ENCODE peak calls at places on chromosome 7, in five cellular contexts. One of them, this sample, is unnamed.

GRCh38 chr7:68107968-68108367 is 1111.3 kb downstream of the TYW1 start:
- DNase-seq in H1: no peak
- DNase-seq in K562: no peak
- DNase-seq in HepG2: no peak
- DNase-seq in SK-N-SH: no peak
- DNase-seq in this sample: no peak

GRCh38 chr7:94129443-94130140 is 125.4 kb upstream of the BET1 start:
- DNase-seq in K562: no peak
- DNase-seq in HepG2: peak; percentile 19
- DNase-seq in H1: no peak
- DNase-seq in SK-N-SH: no peak
- DNase-seq in this sample: no peak

GRCh38 chr7:115658223-115658622 is 372.3 kb downstream of the TFEC start:
- DNase-seq in H1: no peak
- DNase-seq in HepG2: peak; percentile 13
- DNase-seq in SK-N-SH: no peak
- DNase-seq in K562: no peak
- DNase-seq in this sample: no peak

GRCh38 chr7:28830831-28831230 is 127.3 kb downstream of the TRIL start:
- DNase-seq in HepG2: no peak
- DNase-seq in H1: no peak
- DNase-seq in K562: no peak
- DNase-seq in SK-N-SH: no peak
- DNase-seq in this sample: no peak

GRCh38 chr7:7702826-7703225 is 15.6 kb downstream of the RPA3 start:
- DNase-seq in SK-N-SH: no peak
- DNase-seq in K562: no peak
- DNase-seq in HepG2: peak; percentile 8
- DNase-seq in H1: no peak
- DNase-seq in this sample: no peak

GRCh38 chr7:133513608-133514007 is 260.7 kb downstream of the EXOC4 start:
- DNase-seq in SK-N-SH: no peak
- DNase-seq in H1: no peak
- DNase-seq in K562: no peak
- DNase-seq in HepG2: no peak
- DNase-seq in this sample: no peak

GRCh38 chr7:85030893-85031292 is 156.0 kb downstream of the SEMA3D start:
- DNase-seq in SK-N-SH: peak; percentile 1
- DNase-seq in HepG2: peak; percentile 5
- DNase-seq in K562: peak; percentile 20
- DNase-seq in H1: no peak
- DNase-seq in this sample: no peak

GRCh38 chr7:6159097-6159483 is 113.3 kb downstream of the CYTH3 start:
- DNase-seq in K562: no peak
- DNase-seq in SK-N-SH: peak; percentile 65
- DNase-seq in H1: no peak
- DNase-seq in HepG2: no peak
- DNase-seq in this sample: no peak

GRCh38 chr7:55212838-55213237 is 152.3 kb upstream of the LANCL2 start:
- DNase-seq in SK-N-SH: peak; percentile 74
- DNase-seq in HepG2: no peak
- DNase-seq in K562: no peak
- DNase-seq in H1: no peak
- DNase-seq in this sample: no peak

GRCh38 chr7:132882714-132883428 is 199.0 kb downstream of the CHCHD3 start:
- DNase-seq in H1: no peak
- DNase-seq in SK-N-SH: no peak
- DNase-seq in K562: no peak
- DNase-seq in HepG2: no peak
- DNase-seq in this sample: no peak

GRCh38 chr7:148664319-148664718 is 34.4 kb upstream of the CUL1 start:
- DNase-seq in HepG2: no peak
- DNase-seq in K562: no peak
- DNase-seq in SK-N-SH: no peak
- DNase-seq in H1: no peak
- DNase-seq in this sample: no peak

GRCh38 chr7:108805808-108806397 is 236.2 kb downstream of the DNAJB9 start:
- DNase-seq in HepG2: peak; percentile 5
- DNase-seq in H1: no peak
- DNase-seq in SK-N-SH: peak; percentile 25
- DNase-seq in K562: peak; percentile 52
- DNase-seq in this sample: peak; percentile 5

GRCh38 chr7:142168746-142169145 is 57.2 kb downstream of the MGAM2 start:
- DNase-seq in K562: no peak
- DNase-seq in HepG2: no peak
- DNase-seq in SK-N-SH: no peak
- DNase-seq in H1: no peak
- DNase-seq in this sample: no peak

GRCh38 chr7:134686782-134687181 is 40.1 kb downstream of the BPGM start:
- DNase-seq in K562: no peak
- DNase-seq in HepG2: no peak
- DNase-seq in H1: no peak
- DNase-seq in SK-N-SH: peak; percentile 42
- DNase-seq in this sample: no peak

GRCh38 chr7:96120856-96121255 is 201.0 kb downstream of the SLC25A13 start:
- DNase-seq in H1: no peak
- DNase-seq in HepG2: no peak
- DNase-seq in K562: no peak
- DNase-seq in SK-N-SH: peak; percentile 26
- DNase-seq in this sample: no peak

GRCh38 chr7:131159961-131160361 is 167.7 kb upstream of the MKLN1 start:
- DNase-seq in HepG2: no peak
- DNase-seq in K562: no peak
- DNase-seq in SK-N-SH: no peak
- DNase-seq in H1: peak; percentile 27
- DNase-seq in this sample: no peak

GRCh38 chr7:34208878-34209621 is 303.7 kb downstream of the BMPER start:
- DNase-seq in SK-N-SH: no peak
- DNase-seq in K562: no peak
- DNase-seq in H1: no peak
- DNase-seq in HepG2: no peak
- DNase-seq in this sample: no peak

GRCh38 chr7:332020-332517 is 42.1 kb downstream of the FOXL3 start:
- DNase-seq in HepG2: no peak
- DNase-seq in K562: no peak
- DNase-seq in H1: no peak
- DNase-seq in SK-N-SH: no peak
- DNase-seq in this sample: no peak

GRCh38 chr7:33039257-33039904 is 23.2 kb downstream of the NT5C3A start:
- DNase-seq in HepG2: no peak
- DNase-seq in H1: no peak
- DNase-seq in K562: no peak
- DNase-seq in SK-N-SH: no peak
- DNase-seq in this sample: no peak

GRCh38 chr7:132270517-132270916 is 305.8 kb downstream of the PLXNA4 start:
- DNase-seq in H1: no peak
- DNase-seq in K562: no peak
- DNase-seq in SK-N-SH: no peak
- DNase-seq in HepG2: no peak
- DNase-seq in this sample: no peak

GRCh38 chr7:16739863-16740622 is 13.5 kb upstream of the TSPAN13 start:
- DNase-seq in SK-N-SH: no peak
- DNase-seq in K562: peak; percentile 72
- DNase-seq in H1: no peak
- DNase-seq in HepG2: no peak
- DNase-seq in this sample: no peak

DNA sequence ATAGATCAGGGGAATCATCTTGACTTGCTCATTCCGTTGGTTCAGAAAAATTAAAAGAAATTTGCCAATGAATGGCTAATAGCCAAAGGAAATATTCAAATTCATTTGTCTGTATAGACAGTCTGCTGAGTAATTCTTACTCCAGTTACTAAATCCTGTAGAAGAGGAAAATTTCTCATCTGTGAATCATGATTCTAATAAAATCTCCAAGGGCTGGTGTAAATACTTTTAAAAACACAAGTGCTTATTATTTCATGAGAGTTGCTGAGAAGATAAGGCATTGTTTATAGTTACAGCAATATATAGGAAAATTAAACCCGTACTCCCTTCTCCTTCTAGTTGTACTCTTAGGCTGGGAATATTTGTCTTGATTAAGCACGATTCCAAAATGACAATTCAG is 53.0 kb downstream of the WNT2 start:
- DNase-seq in HepG2: no peak
- DNase-seq in SK-N-SH: no peak
- DNase-seq in K562: no peak
- DNase-seq in H1: no peak
- DNase-seq in this sample: no peak
- TF ChIP-seq GABPA in HepG2: no peak
- TF ChIP-seq GABPA in SK-N-SH: no peak
- TF ChIP-seq GABPA in K562: no peak
- TF ChIP-seq GABPA in H1: no peak
- TF ChIP-seq GABPA in this sample: no peak

DNA sequence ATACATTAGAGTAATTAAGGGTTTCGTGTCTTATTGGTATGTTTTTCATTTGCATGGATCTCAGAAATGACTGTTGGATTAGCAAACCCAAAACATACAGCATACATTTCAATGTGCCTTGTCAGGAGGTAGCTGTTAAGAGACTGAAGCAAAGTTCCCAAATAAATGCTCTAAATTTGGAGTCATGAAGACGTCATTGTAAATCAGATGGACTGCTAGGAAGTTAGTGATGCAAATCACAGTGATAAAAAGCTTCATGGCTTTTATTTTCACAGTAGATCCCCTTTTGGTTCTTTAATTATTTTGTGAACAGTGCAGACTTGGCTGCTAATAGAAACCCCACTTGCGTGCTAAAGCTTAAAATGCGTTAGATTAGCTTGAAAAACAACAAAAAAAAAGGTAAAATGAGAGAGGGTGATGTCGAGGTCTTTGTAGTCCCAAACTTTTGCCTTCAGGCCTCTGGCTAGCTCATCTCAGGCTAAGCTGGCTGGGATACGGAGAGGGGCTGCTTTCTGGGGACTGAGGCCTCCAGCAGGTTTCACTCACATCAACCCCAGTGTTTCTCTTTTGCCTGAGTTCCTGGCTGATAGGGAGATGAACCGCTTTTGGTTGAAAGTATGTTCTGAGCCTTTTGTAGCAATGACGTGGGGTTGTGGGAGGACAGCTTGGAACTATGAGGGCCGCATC is 107.1 kb upstream of the CDCA7L start:
- DNase-seq in SK-N-SH: no peak
- DNase-seq in H1: no peak
- DNase-seq in HepG2: no peak
- DNase-seq in K562: no peak
- DNase-seq in this sample: no peak
- H3K4me3 ChIP-seq in SK-N-SH: no peak overlapping the region
- H3K4me3 ChIP-seq in H1: no peak overlapping the region
- H3K4me3 ChIP-seq in HepG2: no peak overlapping the region
- H3K4me3 ChIP-seq in K562: no peak overlapping the region
- H3K4me3 ChIP-seq in this sample: no peak overlapping the region

GRCh38 chr7:36208997-36209813 is 56.2 kb downstream of the EEPD1 start:
- DNase-seq in HepG2: peak; percentile 35
- DNase-seq in SK-N-SH: no peak
- DNase-seq in K562: no peak
- DNase-seq in H1: no peak
- DNase-seq in this sample: no peak
- H3K27ac ChIP-seq in HepG2: no peak overlapping the region
- H3K27ac ChIP-seq in SK-N-SH: peak overlapping the region; percentile 87
- H3K27ac ChIP-seq in K562: no peak overlapping the region
- H3K27ac ChIP-seq in H1: no peak overlapping the region
- H3K27ac ChIP-seq in this sample: no peak overlapping the region

GRCh38 chr7:45230083-45230482 is 72.5 kb downstream of the RAMP3 start:
- DNase-seq in H1: no peak
- DNase-seq in HepG2: no peak
- DNase-seq in SK-N-SH: no peak
- DNase-seq in K562: no peak
- DNase-seq in this sample: no peak

GRCh38 chr7:45225560-45226335 is 68.2 kb downstream of the RAMP3 start:
- DNase-seq in SK-N-SH: no peak
- DNase-seq in K562: no peak
- DNase-seq in H1: peak; percentile 30
- DNase-seq in HepG2: no peak
- DNase-seq in this sample: no peak

GRCh38 chr7:45233249-45233775 is 75.7 kb downstream of the RAMP3 start:
- DNase-seq in HepG2: no peak
- DNase-seq in SK-N-SH: no peak
- DNase-seq in H1: no peak
- DNase-seq in K562: no peak
- DNase-seq in this sample: no peak

GRCh38 chr7:45230611-45231165 is 73.1 kb downstream of the RAMP3 start:
- DNase-seq in H1: peak; percentile 33
- DNase-seq in SK-N-SH: no peak
- DNase-seq in K562: no peak
- DNase-seq in HepG2: no peak
- DNase-seq in this sample: no peak

DNA sequence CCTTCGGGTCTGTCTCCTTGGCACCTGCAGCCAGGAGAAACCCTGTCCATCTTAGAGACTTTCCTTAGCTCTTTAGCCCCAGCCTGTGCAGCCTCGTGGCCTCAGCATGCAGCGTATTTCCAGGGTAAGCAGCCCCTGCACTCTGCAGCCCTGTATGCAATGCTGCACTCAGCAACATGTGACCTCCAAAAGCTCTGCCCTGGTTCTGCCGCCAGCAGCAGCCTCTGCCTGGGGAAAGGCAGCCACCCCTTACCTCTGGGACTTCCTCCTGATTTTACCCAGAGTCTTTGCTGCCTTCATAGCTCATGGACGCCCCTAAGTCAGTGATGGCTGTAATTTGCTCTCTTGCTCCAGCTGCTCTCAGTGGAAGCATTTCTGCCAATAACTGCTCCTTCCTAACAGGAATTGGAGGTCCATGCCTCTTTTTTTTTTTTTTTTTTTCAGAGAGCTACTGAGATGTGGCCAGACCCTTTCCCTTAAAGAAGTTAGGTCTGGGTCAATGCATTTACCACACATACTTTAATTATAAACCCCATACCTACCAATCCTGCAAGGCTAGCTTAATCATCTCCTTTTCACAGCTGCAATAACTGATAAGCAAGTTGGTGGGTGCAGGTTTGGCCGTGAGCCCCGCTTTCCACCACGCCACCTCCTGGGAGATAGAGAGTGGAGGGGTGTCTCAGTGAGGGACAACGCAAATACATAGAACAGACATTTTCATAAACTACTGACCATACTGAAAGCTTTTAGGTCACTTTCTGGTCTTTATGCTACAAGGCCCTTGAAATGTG is 71.7 kb downstream of the RAMP3 start:
- DNase-seq in H1: peak; percentile 43
- DNase-seq in HepG2: no peak
- DNase-seq in SK-N-SH: peak; percentile 53
- DNase-seq in K562: peak; percentile 59
- DNase-seq in this sample: no peak
- TF ChIP-seq GABPA in H1: no peak
- TF ChIP-seq GABPA in HepG2: no peak
- TF ChIP-seq GABPA in SK-N-SH: no peak
- TF ChIP-seq GABPA in K562: no peak
- TF ChIP-seq GABPA in this sample: no peak

GRCh38 chr7:26664735-26665420 is 199.5 kb downstream of the SKAP2 start:
- DNase-seq in HepG2: no peak
- DNase-seq in SK-N-SH: no peak
- DNase-seq in K562: no peak
- DNase-seq in H1: no peak
- DNase-seq in this sample: no peak
- H3K4me3 ChIP-seq in HepG2: no peak overlapping the region
- H3K4me3 ChIP-seq in SK-N-SH: no peak overlapping the region
- H3K4me3 ChIP-seq in K562: no peak overlapping the region
- H3K4me3 ChIP-seq in H1: no peak overlapping the region
- H3K4me3 ChIP-seq in this sample: no peak overlapping the region